ENCODE peak calls at places on chromosomes 2 and 18, in seven cellular contexts. Z, Q, X, U, V, S and O are unnamed samples.

GRCh38 chr2:178241852-178242551 is 47.7 kb downstream of the OSBPL6 start:
- DNase-seq in Z (peak), S (peak), Q (peak), X (peak), V (peak), U (no peak), O (peak)

GRCh38 chr18:56207989-56208388 is 430.4 kb downstream of the TXNL1 start:
- DNase-seq in Z (no peak), V (no peak), X (no peak), Q (no peak), U (no peak), S (no peak), O (no peak)

GRCh38 chr2:82657066-82657465 is 1802.0 kb downstream of the SUCLG1 start:
- DNase-seq in U (no peak), S (no peak), X (no peak), Q (no peak), Z (no peak), V (no peak), O (no peak)

GRCh38 chr18:7890078-7890477 is 323.0 kb downstream of the PTPRM start:
- DNase-seq in V (no peak), S (no peak), Q (no peak), Z (no peak), U (no peak), X (no peak), O (no peak)

GRCh38 chr2:188601927-188602326 is 310.3 kb downstream of the GULP1 start:
- DNase-seq in U (no peak), Z (no peak), X (no peak), S (no peak), V (no peak), Q (no peak), O (no peak)

GRCh38 chr18:8051388-8051787 is 484.3 kb downstream of the PTPRM start:
- DNase-seq in Z (no peak), Q (no peak), X (no peak), V (no peak), U (no peak), S (no peak), O (no peak)

GRCh38 chr2:68832161-68832869 is 38.9 kb downstream of the BMP10 start:
- DNase-seq in X (peak), S (peak), V (peak), U (no peak), Q (no peak), Z (peak), O (no peak)

GRCh38 chr2:181904022-181904632 is 12.6 kb downstream of the ITPRID2 start:
- DNase-seq in Z (no peak), X (no peak), V (no peak), U (no peak), S (peak), Q (peak), O (no peak)

GRCh38 chr2:203225423-203226039 is 13.3 kb upstream of the CYP20A1 start:
- DNase-seq in S (peak), X (no peak), U (no peak), V (no peak), Z (no peak), Q (peak), O (no peak)

GRCh38 chr2:229174794-229175529 is 96.1 kb downstream of the PID1 start:
- DNase-seq in Q (no peak), S (no peak), X (no peak), Z (no peak), U (no peak), V (no peak), O (no peak)

GRCh38 chr18:48408111-48408726 is 964 bp downstream of the ZBTB7C start:
- DNase-seq in Z (peak), Q (peak), U (no peak), S (no peak), X (peak), V (no peak), O (no peak)

GRCh38 chr2:113098532-113098931 is 28.9 kb upstream of the IL1RN start:
- DNase-seq in X (no peak), Z (no peak), V (no peak), Q (no peak), U (no peak), S (no peak), O (no peak)

GRCh38 chr2:172821370-172822338 is 86.0 kb downstream of the RAPGEF4 start:
- DNase-seq in S (no peak), X (no peak), U (no peak), Q (no peak), V (no peak), Z (no peak), O (no peak)

GRCh38 chr2:48496867-48497266 is 33.1 kb upstream of the STON1 start:
- DNase-seq in S (no peak), V (no peak), Q (peak), Z (no peak), X (no peak), U (no peak), O (no peak)

GRCh38 chr18:59143441-59143840 is 3.8 kb downstream of the SEC11C start:
- DNase-seq in U (no peak), Z (no peak), V (no peak), X (no peak), Q (no peak), S (no peak), O (no peak)

GRCh38 chr18:58611471-58612131 is 17.3 kb downstream of the ALPK2 start:
- DNase-seq in Z (no peak), U (no peak), X (no peak), S (peak), Q (peak), V (no peak), O (no peak)

GRCh38 chr2:24038786-24039499 is 8.2 kb downstream of the WDCP start:
- DNase-seq in Q (no peak), X (no peak), V (no peak), Z (no peak), S (no peak), U (no peak), O (no peak)

GRCh38 chr2:217899231-217900009 is 103.4 kb downstream of the TNS1 start:
- DNase-seq in U (no peak), Q (peak), Z (peak), X (no peak), V (peak), S (peak), O (no peak)

GRCh38 chr2:190235101-190235500 is 84.5 kb downstream of the HIBCH start:
- DNase-seq in Q (no peak), V (no peak), X (no peak), S (peak), Z (no peak), U (no peak), O (no peak)

GRCh38 chr2:138500592-138501426 is 761 bp upstream of the SPOPL start:
- DNase-seq in Z (no peak), S (no peak), V (no peak), Q (no peak), U (no peak), X (peak), O (no peak)

GRCh38 chr2:219171231-219171651 is 1.4 kb upstream of the SLC23A3 start:
- DNase-seq in V (peak), U (no peak), Q (peak), X (no peak), S (peak), Z (peak), O (no peak)

GRCh38 chr18:12283256-12283655 is 24.8 kb upstream of the TUBB6 start:
- DNase-seq in Q (peak), V (no peak), X (no peak), S (peak), Z (no peak), U (no peak), O (no peak)

GRCh38 chr2:138691667-138692066 is 88.5 kb downstream of the NXPH2 start:
- DNase-seq in U (no peak), S (no peak), Q (no peak), X (no peak), Z (no peak), V (no peak), O (no peak)

GRCh38 chr2:207225773-207226172 is 60.0 kb upstream of the KLF7 start:
- DNase-seq in Q (no peak), X (no peak), Z (no peak), S (no peak), U (no peak), V (no peak), O (no peak)

GRCh38 chr2:189595412-189595811 is 14.8 kb upstream of the SLC40A1 start:
- DNase-seq in Z (no peak), Q (no peak), U (no peak), V (no peak), S (no peak), X (no peak), O (no peak)

GRCh38 chr2:217331577-217332139 is 471.8 kb upstream of the TNP1 start:
- DNase-seq in X (no peak), V (no peak), Z (no peak), Q (peak), U (no peak), S (peak), O (no peak)

DNA sequence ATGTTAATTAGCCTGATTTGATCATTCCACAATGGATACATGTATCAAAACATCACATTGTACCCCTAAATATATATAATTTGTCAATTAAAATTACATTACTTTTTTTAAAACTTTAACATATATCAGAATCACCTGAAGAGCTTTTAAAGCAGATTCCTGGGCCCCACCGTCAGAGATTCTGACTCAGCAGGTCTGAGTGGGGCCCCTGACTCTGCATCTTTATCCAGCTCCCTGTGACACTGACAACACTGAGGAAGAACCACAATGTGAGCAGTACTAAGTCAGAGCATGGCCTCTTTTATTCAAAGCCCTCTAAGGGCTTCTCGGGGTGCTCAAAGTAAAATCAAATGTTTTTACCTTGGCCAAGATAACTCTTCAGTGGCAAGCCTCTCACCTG is 9.7 kb downstream of the KIDINS220 start:
- DNase-seq in Z (no peak), S (no peak), X (no peak), V (no peak), U (no peak), Q (no peak), O (no peak)
- H3K27ac ChIP-seq in Z (no peak), S (no peak), X (no peak), V (no peak), U (no peak), Q (no peak), O (no peak)

GRCh38 chr2:10357770-10358169 is 55.1 kb downstream of the HPCAL1 start:
- DNase-seq in V (no peak), S (no peak), Z (no peak), Q (no peak), X (no peak), U (no peak), O (no peak)
- H3K27ac ChIP-seq in V (no peak), S (peak), Z (no peak), Q (no peak), X (no peak), U (no peak), O (no peak)

DNA sequence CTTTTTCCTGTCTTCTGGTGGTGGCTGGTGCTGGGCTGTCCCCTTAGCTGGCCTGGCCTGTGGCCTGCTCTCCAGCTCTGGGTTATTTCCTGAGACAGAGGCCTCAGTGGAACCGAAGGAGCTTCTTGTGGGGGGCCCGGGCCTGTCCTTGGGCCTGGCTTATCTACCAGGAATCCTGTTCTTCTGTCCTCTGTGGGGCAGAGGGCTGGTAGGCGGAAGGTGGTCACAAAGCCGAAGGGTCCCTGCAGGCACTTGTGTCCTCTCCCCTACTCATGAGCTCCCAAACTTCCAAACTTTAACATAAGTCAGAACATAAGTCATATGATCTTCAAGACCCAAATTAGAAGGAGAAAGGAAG is 74.6 kb upstream of the MCFD2 start:
- DNase-seq in U (no peak), S (no peak), Q (no peak), X (no peak), Z (no peak), V (no peak), O (no peak)
- H3K27ac ChIP-seq in U (no peak), S (peak), Q (no peak), X (peak), Z (peak), V (no peak), O (peak)

GRCh38 chr2:240438810-240439697 is 3.6 kb downstream of the GPC1 start:
- DNase-seq in X (no peak), Q (no peak), U (no peak), V (no peak), S (no peak), Z (no peak), O (no peak)

GRCh38 chr2:240440251-240440650 is 4.8 kb downstream of the GPC1 start:
- DNase-seq in V (no peak), U (no peak), Z (no peak), Q (no peak), S (no peak), X (no peak), O (no peak)

GRCh38 chr2:240440704-240441320 is 5.3 kb downstream of the GPC1 start:
- DNase-seq in Q (no peak), V (no peak), S (no peak), U (no peak), X (no peak), Z (no peak), O (no peak)

GRCh38 chr2:240437861-240438809 is 2.7 kb downstream of the GPC1 start:
- DNase-seq in S (peak), V (peak), X (peak), Z (peak), U (peak), Q (peak), O (peak)

DNA sequence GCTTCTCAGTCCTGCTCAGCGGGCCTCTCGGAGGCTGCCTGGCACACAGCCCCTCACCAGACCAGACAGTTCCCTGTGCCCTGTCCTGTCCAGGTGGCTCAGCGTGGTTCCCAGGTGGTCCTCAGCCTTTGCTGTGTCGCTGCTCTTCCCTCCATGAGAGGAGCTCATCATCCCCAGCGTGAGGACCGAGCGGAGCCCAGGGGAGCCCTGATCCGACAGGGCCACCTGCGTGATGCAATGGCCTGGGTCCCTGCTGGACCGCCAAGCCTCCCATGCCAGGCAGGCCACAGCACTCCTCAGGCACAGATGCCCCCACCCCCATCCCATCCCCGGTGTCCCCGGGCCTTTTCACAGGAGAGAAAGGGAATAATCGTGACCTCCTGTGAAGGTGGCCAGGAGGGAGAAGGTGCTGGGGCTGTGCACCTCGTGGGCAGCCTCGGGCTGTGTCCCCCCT is 4.3 kb downstream of the GPC1 start:
- DNase-seq in X (no peak), U (no peak), Z (no peak), S (no peak), Q (no peak), V (no peak), O (no peak)
- H3K27ac ChIP-seq in X (no peak), U (no peak), Z (no peak), S (no peak), Q (no peak), V (no peak), O (no peak)

GRCh38 chr2:238854246-238854645 is 6.4 kb downstream of the TWIST2 start:
- DNase-seq in U (no peak), Z (no peak), S (no peak), Q (no peak), X (no peak), V (no peak), O (no peak)

GRCh38 chr2:238854699-238855111 is 6.8 kb downstream of the TWIST2 start:
- DNase-seq in X (no peak), Q (no peak), Z (no peak), V (no peak), U (no peak), S (no peak), O (no peak)

GRCh38 chr2:238852186-238852869 is 4.4 kb downstream of the TWIST2 start:
- DNase-seq in Z (no peak), U (no peak), X (no peak), Q (no peak), V (no peak), S (no peak), O (no peak)

GRCh38 chr2:238853218-238853617 is 5.3 kb downstream of the TWIST2 start:
- DNase-seq in U (no peak), X (no peak), S (no peak), V (no peak), Q (no peak), Z (no peak), O (no peak)

DNA sequence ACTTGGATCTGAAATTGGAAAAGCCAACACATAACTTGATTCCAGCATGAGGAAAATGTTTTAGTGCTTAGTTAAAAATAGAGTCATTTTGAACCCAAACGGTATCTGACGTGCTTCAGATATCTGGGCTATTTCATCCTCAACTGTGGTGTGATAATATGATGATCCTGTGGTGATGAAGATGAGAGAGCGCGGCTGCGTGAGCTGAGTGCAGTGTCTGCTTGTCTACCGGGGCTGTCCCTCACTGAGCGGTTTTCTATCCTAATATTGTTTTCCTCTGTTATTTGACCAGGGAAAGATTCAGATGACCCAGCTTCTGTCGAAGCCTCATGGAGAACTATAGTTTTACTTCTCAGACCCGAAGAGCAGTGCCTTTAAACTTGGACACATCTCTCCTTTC is 5.8 kb downstream of the TWIST2 start:
- DNase-seq in Q (no peak), U (no peak), S (no peak), X (no peak), Z (no peak), V (no peak), O (no peak)
- H3K27ac ChIP-seq in Q (no peak), U (no peak), S (no peak), X (no peak), Z (no peak), V (no peak), O (no peak)

GRCh38 chr18:63843008-63843407 is 44.5 kb upstream of the SERPINB2 start:
- DNase-seq in U (no peak), V (no peak), X (no peak), Z (no peak), Q (no peak), S (no peak), O (no peak)
- H3K27ac ChIP-seq in U (no peak), V (no peak), X (no peak), Z (no peak), Q (no peak), S (no peak), O (no peak)

DNA sequence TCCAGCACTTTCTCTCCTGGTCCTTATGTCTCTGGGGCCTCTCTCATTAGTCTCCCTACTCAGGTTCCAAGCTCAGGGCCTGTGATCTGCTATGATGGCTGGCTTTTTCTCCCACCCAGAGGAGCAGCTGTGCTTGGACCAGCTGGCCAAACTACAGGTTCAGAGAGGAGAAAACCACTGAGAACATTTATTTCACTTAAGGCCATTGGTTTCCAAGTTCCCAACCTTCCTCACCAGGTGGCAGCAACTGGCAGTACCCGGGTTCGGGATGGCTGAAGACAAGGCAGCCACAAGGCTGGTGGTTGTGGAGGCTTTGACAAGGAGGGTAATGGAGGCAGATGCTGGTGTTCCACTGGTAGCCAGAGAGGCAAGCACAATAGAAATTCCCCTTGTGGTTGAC is 29.9 kb upstream of the SELENOI start:
- DNase-seq in Q (peak), X (no peak), V (no peak), U (no peak), Z (no peak), S (peak), O (no peak)
- H3K27ac ChIP-seq in Q (no peak), X (no peak), V (no peak), U (no peak), Z (no peak), S (no peak), O (no peak)